ENCODE peak calls at places on chromosome 1, in seven cellular contexts. A is GM23248, Y is PC-3, B is GM23338, S is MM.1S, U is hepatocyte, P is HCT116. K is an unnamed sample.

GRCh38 chr1:56478734-56479133 is 100.6 kb downstream of the PLPP3 start:
- DNase-seq in A (no peak), Y (no peak), B (no peak), S (no peak), U (no peak), P (no peak), K (no peak)

GRCh38 chr1:36420409-36420808 is 22.7 kb upstream of the LSM10 start:
- DNase-seq in A (peak; percentile 58), Y (no peak), B (no peak), S (no peak), U (no peak), P (no peak), K (no peak)

GRCh38 chr1:3433076-3433475 is 21.4 kb upstream of the ARHGEF16 start:
- DNase-seq in A (no peak), Y (no peak), B (no peak), S (no peak), U (no peak), P (no peak), K (no peak)

GRCh38 chr1:51768971-51769601 is 109.4 kb downstream of the NRDC start:
- DNase-seq in A (peak; percentile 82), Y (peak; percentile 69), B (peak; percentile 80), S (peak; percentile 72), U (peak; percentile 73), P (peak; percentile 38), K (peak; percentile 68)

GRCh38 chr1:167210966-167211674 is 9.6 kb upstream of the POU2F1 start:
- DNase-seq in A (no peak), Y (peak; percentile 88), B (no peak), S (no peak), U (no peak), P (no peak), K (no peak)

GRCh38 chr1:113168946-113169345 is 95.9 kb downstream of the LRIG2 start:
- DNase-seq in A (no peak), Y (no peak), B (no peak), S (no peak), U (no peak), P (no peak), K (no peak)

GRCh38 chr1:186925881-186926676 is 97.3 kb downstream of the PLA2G4A start:
- DNase-seq in A (peak; percentile 23), Y (peak; percentile 22), B (no peak), S (no peak), U (no peak), P (no peak), K (no peak)

GRCh38 chr1:109895720-109896504 is 14.7 kb upstream of the CSF1 start:
- DNase-seq in A (peak; percentile 55), Y (peak; percentile 54), B (no peak), S (no peak), U (no peak), P (no peak), K (no peak)

GRCh38 chr1:91795601-91796389 is 90.2 kb downstream of the TGFBR3 start:
- DNase-seq in A (peak; percentile 75), Y (peak; percentile 77), B (no peak), S (no peak), U (no peak), P (no peak), K (no peak)

GRCh38 chr1:150256549-150257341 is 829 bp upstream of the CA14 start:
- DNase-seq in A (peak; percentile 28), Y (no peak), B (peak; percentile 66), S (no peak), U (peak; percentile 50), P (no peak), K (peak; percentile 84)

GRCh38 chr1:80171101-80171500 is 1164.6 kb upstream of the ADGRL4 start:
- DNase-seq in A (no peak), Y (no peak), B (no peak), S (no peak), U (peak; percentile 23), P (no peak), K (no peak)

GRCh38 chr1:207824691-207825090 is 72.8 kb downstream of the CD46 start:
- DNase-seq in A (peak; percentile 63), Y (no peak), B (no peak), S (no peak), U (no peak), P (no peak), K (no peak)

GRCh38 chr1:220368352-220369265 is 96.4 kb upstream of the RAB3GAP2 start:
- DNase-seq in A (no peak), Y (peak; percentile 87), B (peak; percentile 60), S (no peak), U (peak; percentile 13), P (no peak), K (no peak)

GRCh38 chr1:208835082-208835467 is 590.9 kb upstream of the PLXNA2 start:
- DNase-seq in A (no peak), Y (no peak), B (peak; percentile 11), S (no peak), U (no peak), P (no peak), K (peak; percentile 59)

GRCh38 chr1:151502859-151503509 is 8.2 kb upstream of the CGN start:
- DNase-seq in A (no peak), Y (no peak), B (no peak), S (peak; percentile 40), U (no peak), P (no peak), K (no peak)

GRCh38 chr1:182955596-182956588 is 2.9 kb upstream of the SHCBP1L start:
- DNase-seq in A (peak; percentile 96), Y (peak; percentile 72), B (no peak), S (no peak), U (no peak), P (no peak), K (no peak)

GRCh38 chr1:21232044-21232443 is 55.3 kb upstream of the EIF4G3 start:
- DNase-seq in A (peak; percentile 64), Y (peak; percentile 74), B (peak; percentile 78), S (peak; percentile 15), U (peak; percentile 77), P (peak; percentile 26), K (peak; percentile 77)

GRCh38 chr1:7550261-7550850 is 220.7 kb upstream of the VAMP3 start:
- DNase-seq in A (no peak), Y (no peak), B (peak; percentile 80), S (no peak), U (no peak), P (no peak), K (no peak)

GRCh38 chr1:61187380-61188086 is 105.2 kb downstream of the NFIA start:
- DNase-seq in A (no peak), Y (no peak), B (peak; percentile 28), S (no peak), U (no peak), P (no peak), K (peak; percentile 35)

GRCh38 chr1:86202552-86203340 is 46.2 kb upstream of the COL24A1 start:
- DNase-seq in A (no peak), Y (no peak), B (no peak), S (no peak), U (no peak), P (no peak), K (no peak)

DNA sequence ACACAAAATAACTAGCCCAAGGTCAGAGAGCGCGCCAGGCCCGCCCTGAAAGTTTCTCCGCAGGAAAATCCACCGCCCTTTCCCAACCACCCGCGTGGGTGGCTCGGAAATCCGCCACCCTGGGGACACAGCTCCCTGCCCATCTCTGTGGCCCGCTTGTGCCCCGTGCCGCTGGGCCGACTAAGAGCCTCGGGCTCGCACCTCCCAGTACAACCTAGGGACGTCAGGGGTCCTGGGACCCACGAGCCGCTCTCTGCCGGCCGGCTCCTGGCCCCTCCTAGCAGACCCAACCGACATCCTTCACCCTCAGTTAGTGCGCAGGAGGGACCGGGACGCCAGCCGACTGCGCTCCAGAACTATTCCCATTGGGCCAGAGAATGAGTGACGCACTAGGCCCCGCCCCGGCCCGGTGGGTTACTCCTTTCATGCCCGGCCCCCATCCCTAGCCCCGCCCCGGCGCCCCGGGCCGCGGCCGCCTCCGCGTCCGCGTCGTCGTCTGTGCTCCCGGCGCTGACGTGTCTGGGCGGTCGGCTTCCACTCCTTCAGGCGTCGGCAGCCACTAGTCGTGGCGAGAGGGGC is 396 bp upstream of the UAP1 start:
- DNase-seq in A (peak; percentile 99), Y (peak; percentile 99), B (peak; percentile 99), S (peak; percentile 100), U (peak; percentile 99), P (peak; percentile 85), K (peak; percentile 98)
- TF ChIP-seq EZH2 in A (no peak), Y (no peak), B (no peak), S (no peak), U (no peak), P (no peak), K (peak; percentile 6)

DNA sequence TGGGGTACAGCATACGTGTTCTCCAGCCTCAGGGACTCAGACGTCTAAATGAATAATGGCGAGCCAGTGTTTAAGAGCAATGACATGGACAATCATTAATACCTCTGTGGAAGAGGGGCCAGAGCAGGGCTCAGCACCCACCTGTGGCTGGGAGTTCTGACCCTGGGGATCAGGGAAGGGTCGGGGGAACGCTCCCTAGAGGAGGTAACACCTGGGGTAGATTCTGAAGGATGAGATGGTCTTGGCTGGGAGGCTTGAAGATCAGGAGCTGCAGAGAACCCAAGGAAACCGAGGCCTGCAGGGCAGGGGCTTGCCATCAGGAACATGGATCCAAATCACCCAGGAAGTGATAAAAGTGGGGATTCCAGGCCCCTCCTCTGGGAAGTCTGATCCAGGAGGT is 138.2 kb upstream of the RUNX3 start:
- DNase-seq in A (no peak), Y (no peak), B (no peak), S (no peak), U (no peak), P (no peak), K (no peak)
- H3K27me3 ChIP-seq in A (peaks cover 26% of the 10 kb centered on the region), Y (no peaks in the 10 kb centered on the region), B (no peaks in the 10 kb centered on the region), S (peaks cover 3% of the 10 kb centered on the region), U (no peaks in the 10 kb centered on the region), P (no peaks in the 10 kb centered on the region), K (no peaks in the 10 kb centered on the region)

DNA sequence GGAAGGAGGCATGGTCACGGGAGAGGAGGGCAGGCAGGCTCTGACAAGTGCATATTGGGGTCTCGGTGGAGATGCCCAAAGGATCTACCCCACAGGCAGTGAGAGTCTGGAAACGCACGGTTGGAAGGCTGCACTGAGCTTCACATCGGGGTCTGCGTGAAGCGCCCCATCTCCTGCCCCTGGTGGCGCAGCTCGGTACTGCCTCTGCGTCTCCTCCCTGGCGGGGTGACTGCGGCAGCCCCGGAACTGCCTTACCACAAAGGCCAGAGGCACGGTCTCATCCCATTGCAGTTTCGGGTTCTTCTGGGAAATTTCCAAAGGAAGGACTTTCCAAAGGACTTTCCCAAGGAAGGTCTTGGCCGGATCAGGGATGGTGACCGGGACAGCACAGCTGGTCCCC is 69.2 kb upstream of the AJAP1 start:
- DNase-seq in A (no peak), Y (peak; percentile 17), B (peak; percentile 17), S (peak; percentile 31), U (peak; percentile 27), P (no peak), K (peak; percentile 71)
- TF ChIP-seq EZH2phosphoT487 in A (no peak), Y (no peak), B (no peak), S (no peak), U (no peak), P (no peak), K (no peak)

DNA sequence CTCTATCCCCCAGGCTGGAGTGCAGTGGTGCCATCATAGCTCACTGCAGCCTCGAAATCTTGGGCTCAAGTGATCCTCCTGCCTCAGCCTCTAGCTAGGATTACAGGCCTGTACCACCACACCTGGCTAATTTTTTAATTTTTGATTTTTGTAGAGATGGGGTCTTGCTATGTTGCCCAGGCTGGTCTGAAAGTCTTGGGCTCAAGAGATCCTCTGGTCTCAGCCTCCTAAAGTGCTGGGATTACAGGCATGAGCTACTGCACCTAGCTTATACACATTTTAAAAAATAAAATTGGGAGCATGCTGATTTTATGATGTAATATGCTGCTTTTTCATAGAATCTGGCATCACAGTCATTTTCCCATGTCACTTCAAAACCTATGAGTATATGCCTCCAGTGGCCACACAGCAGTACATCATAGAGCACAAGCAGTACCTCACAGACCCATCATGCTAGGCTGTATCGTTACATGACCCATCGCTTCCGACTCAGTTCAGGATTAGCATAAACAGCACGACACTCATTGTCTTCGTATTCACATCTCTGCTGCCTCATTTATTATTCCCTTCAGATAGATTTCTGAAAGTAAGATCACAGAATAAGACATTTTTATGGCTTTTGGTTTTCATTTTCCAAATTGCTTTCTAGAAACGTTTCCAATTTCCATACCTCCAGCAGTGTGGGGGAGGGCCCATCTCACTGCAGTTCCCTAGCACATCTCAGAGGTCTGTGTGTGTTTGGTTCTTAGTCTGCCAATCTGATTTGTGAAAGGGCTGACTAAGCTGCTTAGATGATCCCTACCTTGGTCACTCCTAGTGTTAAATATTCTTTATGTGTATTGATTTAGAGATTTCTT is 36.0 kb upstream of the CCSAP start:
- DNase-seq in A (peak; percentile 10), Y (no peak), B (peak; percentile 55), S (no peak), U (no peak), P (no peak), K (peak; percentile 35)
- TF ChIP-seq EZH2 in A (no peak), Y (no peak), B (no peak), S (no peak), U (no peak), P (no peak), K (no peak)

K was measured in neural progenitor cell.